ENCODE peak calls at places on chromosomes 4 and X, in six cellular contexts. Q is T-cell; O is iPS-NIHi11; W is stimulated activated CD4-positive, alpha-beta T cell treated with anti-CD3 and anti-CD28 coated beads, TNF-alpha, amount 100 ng/mL, for 48 hours; R is stomach; E is NCI-H460. D is an unnamed sample.

GRCh38 chrX:21943460-21944135 is 3.1 kb downstream of the SMS start:
- DNase-seq in Q (no peak), O (no peak), W (no peak), R (no peak), E (no peak), D (no peak)

GRCh38 chrX:121642415-121642814 is 595.0 kb downstream of the GLUD2 start:
- DNase-seq in Q (no peak), O (no peak), W (no peak), R (no peak), E (peak; percentile 36), D (no peak)

GRCh38 chr4:71380721-71381120 is 41.9 kb downstream of the SLC4A4 start:
- DNase-seq in Q (no peak), O (no peak), W (no peak), R (no peak), E (no peak), D (no peak)

GRCh38 chr4:118035309-118035708 is 1.0 kb downstream of the NDST3 start:
- DNase-seq in Q (no peak), O (no peak), W (no peak), R (no peak), E (no peak), D (no peak)

GRCh38 chrX:68433155-68433980 is at the start of gene OPHN1:
- DNase-seq in Q (no peak), O (peak; percentile 61), W (no peak), R (peak; percentile 82), E (peak; percentile 60), D (no peak)

GRCh38 chrX:70498129-70498528 is 53.5 kb downstream of the DLG3 start:
- DNase-seq in Q (no peak), O (no peak), W (no peak), R (no peak), E (no peak), D (no peak)

GRCh38 chr4:12319765-12320164 is 891.1 kb upstream of the HS3ST1 start:
- DNase-seq in Q (no peak), O (no peak), W (no peak), R (no peak), E (no peak), D (no peak)

GRCh38 chr4:113674733-113675132 is 86.8 kb downstream of the CAMK2D start:
- DNase-seq in Q (no peak), O (no peak), W (no peak), R (no peak), E (no peak), D (no peak)

GRCh38 chr4:181967401-181967800 is 275.8 kb upstream of the TENM3 start:
- DNase-seq in Q (no peak), O (no peak), W (no peak), R (no peak), E (no peak), D (no peak)

GRCh38 chr4:180900781-180901180 is 1342.4 kb upstream of the TENM3 start:
- DNase-seq in Q (no peak), O (no peak), W (no peak), R (no peak), E (no peak), D (no peak)

GRCh38 chr4:76723916-76724315 is 174.0 kb downstream of the SOWAHB start:
- DNase-seq in Q (no peak), O (no peak), W (no peak), R (no peak), E (no peak), D (no peak)

GRCh38 chr4:31089815-31090214 is 369.6 kb downstream of the PCDH7 start:
- DNase-seq in Q (no peak), O (peak; percentile 29), W (no peak), R (peak; percentile 92), E (no peak), D (peak; percentile 84)

GRCh38 chr4:78484574-78484973 is 67.0 kb upstream of the ANXA3 start:
- DNase-seq in Q (no peak), O (no peak), W (no peak), R (no peak), E (no peak), D (no peak)

GRCh38 chrX:49116076-49116475 is 7.5 kb downstream of the GPKOW start:
- DNase-seq in Q (no peak), O (no peak), W (no peak), R (no peak), E (no peak), D (no peak)

GRCh38 chrX:9781941-9782340 is 4.3 kb upstream of the SHROOM2 start:
- DNase-seq in Q (no peak), O (no peak), W (no peak), R (no peak), E (no peak), D (no peak)

GRCh38 chr4:61204353-61204752 is 4.2 kb downstream of the ADGRL3 start:
- DNase-seq in Q (no peak), O (peak; percentile 26), W (no peak), R (no peak), E (no peak), D (no peak)

GRCh38 chrX:78747471-78747870 is at the start of gene LPAR4:
- DNase-seq in Q (no peak), O (peak; percentile 43), W (no peak), R (no peak), E (no peak), D (no peak)

GRCh38 chr4:180103794-180104193 is 2139.4 kb upstream of the TENM3 start:
- DNase-seq in Q (no peak), O (no peak), W (no peak), R (no peak), E (no peak), D (no peak)

GRCh38 chr4:83009529-83009928 is 1.1 kb downstream of the LIN54 start:
- DNase-seq in Q (no peak), O (no peak), W (no peak), R (no peak), E (no peak), D (no peak)

GRCh38 chrX:49627030-49627777 is 28.4 kb downstream of the GAGE1 start:
- DNase-seq in Q (peak; percentile 22), O (peak; percentile 15), W (no peak), R (no peak), E (peak; percentile 33), D (no peak)

GRCh38 chrX:105515561-105515960 is 295.1 kb upstream of the TEX13A start:
- DNase-seq in Q (no peak), O (no peak), W (no peak), R (no peak), E (no peak), D (no peak)

GRCh38 chr4:122712782-122713181 is 19.7 kb upstream of the BBS12 start:
- DNase-seq in Q (no peak), O (no peak), W (no peak), R (no peak), E (no peak), D (no peak)

GRCh38 chr4:41882622-41883347 is 52.4 kb upstream of the TMEM33 start:
- DNase-seq in Q (peak; percentile 15), O (peak; percentile 93), W (no peak), R (peak; percentile 42), E (peak; percentile 22), D (peak; percentile 10)